ENCODE peak calls at places on chromosomes 5 and 9, in ten cellular contexts. L is endothelial cell; P is activated CD4-positive, alpha-beta T cell treated with anti-CD3 and anti-CD28 coated beads for 24 hours; R is ACHN; E is posterior cingulate gyrus; B is kidney tubule cell; C is HuH-7.5; I is activated T-helper 1 cell treated with Interleukin-2 at 50 U/mL for 16 hours; A is heart right ventricle; G is GM13976. K is an unnamed sample.

GRCh38 chr9:77440057-77440456 is 208.1 kb downstream of the GNA14 start:
- DNase-seq in L (no peak), P (no peak), R (no peak), E (peak), B (no peak), C (no peak), I (no peak), A (no peak), G (no peak), K (no peak)

GRCh38 chr9:87020169-87020935 is 73.0 kb upstream of the GAS1 start:
- DNase-seq in L (no peak), P (no peak), R (no peak), E (no peak), B (no peak), C (no peak), I (no peak), A (no peak), G (no peak), K (no peak)

GRCh38 chr5:543755-544674 is 19.8 kb upstream of the SLC9A3 start:
- DNase-seq in L (no peak), P (no peak), R (no peak), E (no peak), B (no peak), C (no peak), I (no peak), A (peak), G (peak), K (no peak)

GRCh38 chr5:81601912-81602311 is 149.0 kb downstream of the SSBP2 start:
- DNase-seq in L (no peak), P (no peak), R (peak), E (no peak), B (peak), C (no peak), I (no peak), A (no peak), G (no peak), K (peak)

GRCh38 chr9:109793196-109793595 is 13.2 kb downstream of the PALM2AKAP2 start:
- DNase-seq in L (no peak), P (no peak), R (peak), E (no peak), B (peak), C (no peak), I (no peak), A (no peak), G (no peak), K (peak)

GRCh38 chr5:124289122-124289521 is 457.3 kb downstream of the ZNF608 start:
- DNase-seq in L (no peak), P (no peak), R (no peak), E (peak), B (no peak), C (no peak), I (no peak), A (peak), G (no peak), K (no peak)

GRCh38 chr9:131980267-131980916 is 99.3 kb downstream of the MED27 start:
- DNase-seq in L (no peak), P (no peak), R (no peak), E (no peak), B (no peak), C (no peak), I (no peak), A (no peak), G (no peak), K (no peak)

GRCh38 chr9:14248149-14248548 is 65.8 kb downstream of the NFIB start:
- DNase-seq in L (no peak), P (no peak), R (no peak), E (no peak), B (no peak), C (no peak), I (no peak), A (no peak), G (no peak), K (no peak)

GRCh38 chr9:88373018-88373417 is 15.2 kb upstream of the SPIN1 start:
- DNase-seq in L (no peak), P (no peak), R (no peak), E (no peak), B (no peak), C (no peak), I (no peak), A (no peak), G (no peak), K (no peak)

GRCh38 chr5:140574165-140574564 is 9.5 kb downstream of the SLC35A4 start:
- DNase-seq in L (no peak), P (no peak), R (no peak), E (no peak), B (no peak), C (no peak), I (no peak), A (peak), G (no peak), K (no peak)